ENCODE peak calls at places on chromosomes 11 and 22, in eight cellular contexts. One of them, this sample, is unnamed.
A peak's percentile ranks its signal among the peaks of the same experiment; 100 is the strongest.

GRCh38 chr11:73551697-73552096 is 46.2 kb downstream of the FAM168A start:
- DNase-seq in H1: no peak
- DNase-seq in spleen: no peak
- DNase-seq in tibial nerve: no peak
- DNase-seq in HCT116: no peak
- DNase-seq in IMR-90: no peak
- DNase-seq in CD8-positive, alpha-beta memory T cell: no peak
- DNase-seq in aorta: no peak
- DNase-seq in this sample: no peak

GRCh38 chr22:50141462-50141861 is 29.1 kb upstream of the PANX2 start:
- DNase-seq in tibial nerve: no peak
- DNase-seq in H1: no peak
- DNase-seq in spleen: no peak
- DNase-seq in aorta: peak; percentile 28
- DNase-seq in CD8-positive, alpha-beta memory T cell: no peak
- DNase-seq in HCT116: no peak
- DNase-seq in IMR-90: no peak
- DNase-seq in this sample: no peak

GRCh38 chr11:133793271-133793848 is 52.0 kb downstream of the SPATA19 start:
- DNase-seq in CD8-positive, alpha-beta memory T cell: no peak
- DNase-seq in spleen: no peak
- DNase-seq in aorta: no peak
- DNase-seq in tibial nerve: no peak
- DNase-seq in H1: no peak
- DNase-seq in HCT116: no peak
- DNase-seq in IMR-90: no peak
- DNase-seq in this sample: no peak

GRCh38 chr22:35838849-35839646 is 121.4 kb downstream of the APOL5 start:
- DNase-seq in CD8-positive, alpha-beta memory T cell: no peak
- DNase-seq in tibial nerve: peak; percentile 57
- DNase-seq in H1: no peak
- DNase-seq in IMR-90: peak; percentile 82
- DNase-seq in aorta: no peak
- DNase-seq in HCT116: peak; percentile 24
- DNase-seq in spleen: no peak
- DNase-seq in this sample: no peak

GRCh38 chr11:44065161-44065571 is 904 bp upstream of the ACCS start:
- DNase-seq in IMR-90: no peak
- DNase-seq in CD8-positive, alpha-beta memory T cell: no peak
- DNase-seq in tibial nerve: no peak
- DNase-seq in H1: peak; percentile 17
- DNase-seq in aorta: no peak
- DNase-seq in HCT116: no peak
- DNase-seq in spleen: no peak
- DNase-seq in this sample: no peak

GRCh38 chr11:69959461-69959860 is 118.7 kb upstream of the ANO1 start:
- DNase-seq in CD8-positive, alpha-beta memory T cell: no peak
- DNase-seq in aorta: peak; percentile 61
- DNase-seq in tibial nerve: no peak
- DNase-seq in H1: no peak
- DNase-seq in HCT116: no peak
- DNase-seq in spleen: no peak
- DNase-seq in IMR-90: no peak
- DNase-seq in this sample: no peak

GRCh38 chr11:69467646-69468045 is 13.8 kb upstream of the LINC01488 start:
- DNase-seq in spleen: peak; percentile 47
- DNase-seq in IMR-90: no peak
- DNase-seq in CD8-positive, alpha-beta memory T cell: no peak
- DNase-seq in tibial nerve: no peak
- DNase-seq in aorta: peak; percentile 67
- DNase-seq in H1: no peak
- DNase-seq in HCT116: no peak
- DNase-seq in this sample: no peak

GRCh38 chr22:25070870-25071465 is 118.5 kb downstream of the KIAA1671 start:
- DNase-seq in H1: no peak
- DNase-seq in spleen: no peak
- DNase-seq in tibial nerve: no peak
- DNase-seq in CD8-positive, alpha-beta memory T cell: no peak
- DNase-seq in HCT116: no peak
- DNase-seq in IMR-90: no peak
- DNase-seq in aorta: no peak
- DNase-seq in this sample: no peak

GRCh38 chr11:36211735-36212430 is 77.3 kb downstream of the COMMD9 start:
- DNase-seq in spleen: no peak
- DNase-seq in H1: no peak
- DNase-seq in CD8-positive, alpha-beta memory T cell: no peak
- DNase-seq in HCT116: no peak
- DNase-seq in tibial nerve: no peak
- DNase-seq in IMR-90: no peak
- DNase-seq in aorta: no peak
- DNase-seq in this sample: no peak

GRCh38 chr11:64916040-64916847 is 765 bp downstream of the ATG2A start:
- DNase-seq in spleen: peak; percentile 89
- DNase-seq in tibial nerve: peak; percentile 53
- DNase-seq in IMR-90: peak; percentile 33
- DNase-seq in aorta: peak; percentile 82
- DNase-seq in H1: no peak
- DNase-seq in HCT116: no peak
- DNase-seq in CD8-positive, alpha-beta memory T cell: peak; percentile 70
- DNase-seq in this sample: no peak

GRCh38 chr11:122344281-122344680 is 228.3 kb upstream of the BLID start:
- DNase-seq in spleen: no peak
- DNase-seq in tibial nerve: no peak
- DNase-seq in CD8-positive, alpha-beta memory T cell: no peak
- DNase-seq in H1: no peak
- DNase-seq in IMR-90: peak; percentile 94
- DNase-seq in HCT116: no peak
- DNase-seq in aorta: no peak
- DNase-seq in this sample: no peak

GRCh38 chr22:46626911-46627805 is 7.0 kb downstream of the GRAMD4 start:
- DNase-seq in tibial nerve: no peak
- DNase-seq in CD8-positive, alpha-beta memory T cell: no peak
- DNase-seq in H1: peak; percentile 54
- DNase-seq in IMR-90: no peak
- DNase-seq in HCT116: no peak
- DNase-seq in aorta: no peak
- DNase-seq in spleen: no peak
- DNase-seq in this sample: peak; percentile 64

GRCh38 chr11:115126515-115127208 is 377.6 kb downstream of the CADM1 start:
- DNase-seq in H1: no peak
- DNase-seq in aorta: no peak
- DNase-seq in HCT116: no peak
- DNase-seq in CD8-positive, alpha-beta memory T cell: no peak
- DNase-seq in spleen: no peak
- DNase-seq in IMR-90: no peak
- DNase-seq in tibial nerve: no peak
- DNase-seq in this sample: no peak

GRCh38 chr11:115128226-115128625 is 376.0 kb downstream of the CADM1 start:
- DNase-seq in H1: no peak
- DNase-seq in tibial nerve: no peak
- DNase-seq in spleen: no peak
- DNase-seq in CD8-positive, alpha-beta memory T cell: no peak
- DNase-seq in aorta: no peak
- DNase-seq in IMR-90: no peak
- DNase-seq in HCT116: no peak
- DNase-seq in this sample: no peak

GRCh38 chr11:115129771-115130306 is 374.4 kb downstream of the CADM1 start:
- DNase-seq in CD8-positive, alpha-beta memory T cell: no peak
- DNase-seq in aorta: no peak
- DNase-seq in tibial nerve: no peak
- DNase-seq in spleen: no peak
- DNase-seq in H1: no peak
- DNase-seq in HCT116: no peak
- DNase-seq in IMR-90: no peak
- DNase-seq in this sample: no peak

GRCh38 chr11:115126092-115126491 is 378.1 kb downstream of the CADM1 start:
- DNase-seq in IMR-90: no peak
- DNase-seq in HCT116: no peak
- DNase-seq in spleen: no peak
- DNase-seq in aorta: no peak
- DNase-seq in CD8-positive, alpha-beta memory T cell: no peak
- DNase-seq in H1: no peak
- DNase-seq in tibial nerve: no peak
- DNase-seq in this sample: no peak

GRCh38 chr11:115127790-115128189 is 376.4 kb downstream of the CADM1 start:
- DNase-seq in aorta: no peak
- DNase-seq in tibial nerve: no peak
- DNase-seq in HCT116: no peak
- DNase-seq in spleen: no peak
- DNase-seq in IMR-90: no peak
- DNase-seq in CD8-positive, alpha-beta memory T cell: no peak
- DNase-seq in H1: no peak
- DNase-seq in this sample: no peak
- H3K27ac ChIP-seq in aorta: no peak overlapping the region
- H3K27ac ChIP-seq in tibial nerve: no peak overlapping the region
- H3K27ac ChIP-seq in HCT116: no peak overlapping the region
- H3K27ac ChIP-seq in spleen: no peak overlapping the region
- H3K27ac ChIP-seq in IMR-90: no peak overlapping the region
- H3K27ac ChIP-seq in CD8-positive, alpha-beta memory T cell: no peak overlapping the region
- H3K27ac ChIP-seq in H1: no peak overlapping the region
- H3K27ac ChIP-seq in this sample: no peak overlapping the region

DNA sequence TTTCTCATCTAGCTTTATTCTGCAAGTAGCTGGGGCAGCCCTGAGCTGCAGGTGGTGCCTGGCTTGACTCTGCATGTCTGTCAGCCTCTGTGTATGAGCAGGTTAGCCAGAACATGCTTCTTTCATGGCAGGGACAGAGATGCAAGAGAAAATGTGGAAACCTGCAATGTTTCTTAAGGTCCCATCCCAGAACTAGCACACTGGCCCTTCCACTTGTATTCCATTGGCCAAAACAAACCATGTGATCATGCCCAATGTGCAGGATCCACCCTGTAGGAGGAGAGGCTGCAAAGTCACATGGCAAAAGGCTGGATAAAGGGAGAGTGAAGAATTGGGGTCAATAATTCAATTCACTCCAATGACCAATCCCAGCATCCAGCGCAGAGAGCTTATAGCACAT is 405.5 kb downstream of the MIAT start:
- DNase-seq in HCT116: no peak
- DNase-seq in H1: no peak
- DNase-seq in spleen: no peak
- DNase-seq in aorta: no peak
- DNase-seq in tibial nerve: no peak
- DNase-seq in IMR-90: no peak
- DNase-seq in CD8-positive, alpha-beta memory T cell: no peak
- DNase-seq in this sample: no peak
- H3K27me3 ChIP-seq in HCT116: peaks cover 75% of the 10 kb centered on the region
- H3K27me3 ChIP-seq in H1: no peaks in the 10 kb centered on the region
- H3K27me3 ChIP-seq in spleen: no peaks in the 10 kb centered on the region
- H3K27me3 ChIP-seq in aorta: no peaks in the 10 kb centered on the region
- H3K27me3 ChIP-seq in tibial nerve: no peaks in the 10 kb centered on the region
- H3K27me3 ChIP-seq in IMR-90: peaks cover 41% of the 10 kb centered on the region
- H3K27me3 ChIP-seq in CD8-positive, alpha-beta memory T cell: no peaks in the 10 kb centered on the region
- H3K27me3 ChIP-seq in this sample: no peaks in the 10 kb centered on the region

GRCh38 chr11:45179686-45180085 is 33.2 kb downstream of the PRDM11 start:
- DNase-seq in tibial nerve: no peak
- DNase-seq in aorta: no peak
- DNase-seq in spleen: no peak
- DNase-seq in CD8-positive, alpha-beta memory T cell: no peak
- DNase-seq in HCT116: no peak
- DNase-seq in H1: no peak
- DNase-seq in IMR-90: no peak
- DNase-seq in this sample: no peak

GRCh38 chr11:45182902-45183301 is 36.5 kb downstream of the PRDM11 start:
- DNase-seq in tibial nerve: no peak
- DNase-seq in H1: no peak
- DNase-seq in CD8-positive, alpha-beta memory T cell: no peak
- DNase-seq in HCT116: peak; percentile 19
- DNase-seq in spleen: no peak
- DNase-seq in aorta: peak; percentile 75
- DNase-seq in IMR-90: peak; percentile 19
- DNase-seq in this sample: no peak

GRCh38 chr11:45181595-45182550 is 35.4 kb downstream of the PRDM11 start:
- DNase-seq in IMR-90: no peak
- DNase-seq in tibial nerve: no peak
- DNase-seq in spleen: no peak
- DNase-seq in H1: no peak
- DNase-seq in CD8-positive, alpha-beta memory T cell: no peak
- DNase-seq in HCT116: no peak
- DNase-seq in aorta: peak; percentile 64
- DNase-seq in this sample: no peak

GRCh38 chr11:45180158-45180887 is 33.9 kb downstream of the PRDM11 start:
- DNase-seq in H1: no peak
- DNase-seq in CD8-positive, alpha-beta memory T cell: no peak
- DNase-seq in tibial nerve: no peak
- DNase-seq in IMR-90: no peak
- DNase-seq in aorta: peak; percentile 86
- DNase-seq in spleen: peak; percentile 85
- DNase-seq in HCT116: peak; percentile 16
- DNase-seq in this sample: no peak

DNA sequence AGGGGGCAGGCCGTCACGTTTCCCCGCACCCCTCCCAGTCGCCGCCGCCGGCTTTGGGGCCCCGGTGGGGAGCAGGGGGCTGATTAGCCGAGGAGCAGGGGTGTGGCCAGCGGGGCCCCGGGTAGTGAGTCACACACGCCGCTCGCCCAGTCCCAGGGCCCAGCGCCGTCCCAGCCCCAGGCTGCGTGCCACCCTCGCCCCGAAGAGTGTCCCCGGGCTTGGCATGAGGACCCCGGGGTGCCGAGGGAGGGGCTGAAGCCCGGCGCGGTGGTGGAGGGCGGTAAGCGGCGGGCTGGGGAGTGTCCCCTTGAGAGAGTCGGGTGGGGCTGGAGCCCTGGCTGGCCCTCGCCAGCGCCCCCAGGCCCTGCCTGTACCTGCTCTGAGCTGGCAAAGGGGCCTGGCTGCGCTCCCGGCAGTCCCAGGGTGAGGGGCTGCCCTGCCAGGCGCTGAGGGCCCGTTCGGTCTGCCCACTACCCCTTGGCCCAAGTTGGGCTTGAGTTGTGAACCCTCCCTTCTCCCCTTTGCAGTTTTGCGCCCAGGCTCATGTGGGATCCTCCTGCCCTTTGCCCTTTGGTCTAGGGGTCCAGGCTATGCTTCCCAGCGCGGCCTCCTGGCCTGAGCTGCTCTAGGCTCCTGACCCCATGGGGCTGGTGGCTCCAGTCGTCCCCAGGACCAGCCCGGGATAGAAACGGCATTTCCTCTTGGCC is 34.6 kb downstream of the PRDM11 start:
- DNase-seq in CD8-positive, alpha-beta memory T cell: peak; percentile 65
- DNase-seq in IMR-90: peak; percentile 41
- DNase-seq in HCT116: peak; percentile 31
- DNase-seq in spleen: no peak
- DNase-seq in H1: no peak
- DNase-seq in tibial nerve: peak; percentile 30
- DNase-seq in aorta: peak; percentile 92
- DNase-seq in this sample: no peak
- H3K27ac ChIP-seq in CD8-positive, alpha-beta memory T cell: no peak overlapping the region
- H3K27ac ChIP-seq in IMR-90: peak overlapping the region; percentile 47
- H3K27ac ChIP-seq in HCT116: peak overlapping the region; percentile 82
- H3K27ac ChIP-seq in spleen: peak overlapping the region; percentile 81
- H3K27ac ChIP-seq in H1: no peak overlapping the region
- H3K27ac ChIP-seq in tibial nerve: peak overlapping the region; percentile 90
- H3K27ac ChIP-seq in aorta: peak overlapping the region; percentile 72
- H3K27ac ChIP-seq in this sample: no peak overlapping the region

GRCh38 chr11:94717667-94718066 is 50.5 kb upstream of the AMOTL1 start:
- DNase-seq in IMR-90: no peak
- DNase-seq in spleen: no peak
- DNase-seq in HCT116: no peak
- DNase-seq in tibial nerve: no peak
- DNase-seq in CD8-positive, alpha-beta memory T cell: no peak
- DNase-seq in H1: no peak
- DNase-seq in aorta: no peak
- DNase-seq in this sample: no peak

GRCh38 chr11:94719864-94720263 is 48.3 kb upstream of the AMOTL1 start:
- DNase-seq in spleen: no peak
- DNase-seq in IMR-90: no peak
- DNase-seq in CD8-positive, alpha-beta memory T cell: no peak
- DNase-seq in H1: no peak
- DNase-seq in aorta: no peak
- DNase-seq in HCT116: no peak
- DNase-seq in tibial nerve: no peak
- DNase-seq in this sample: no peak

GRCh38 chr11:94715225-94715624 is 52.9 kb upstream of the AMOTL1 start:
- DNase-seq in tibial nerve: no peak
- DNase-seq in spleen: no peak
- DNase-seq in IMR-90: no peak
- DNase-seq in aorta: no peak
- DNase-seq in CD8-positive, alpha-beta memory T cell: no peak
- DNase-seq in H1: no peak
- DNase-seq in HCT116: no peak
- DNase-seq in this sample: no peak
- H3K27me3 ChIP-seq in tibial nerve: no peaks in the 10 kb centered on the region
- H3K27me3 ChIP-seq in spleen: no peaks in the 10 kb centered on the region
- H3K27me3 ChIP-seq in IMR-90: peaks cover 8% of the 10 kb centered on the region
- H3K27me3 ChIP-seq in aorta: no peaks in the 10 kb centered on the region
- H3K27me3 ChIP-seq in CD8-positive, alpha-beta memory T cell: no peaks in the 10 kb centered on the region
- H3K27me3 ChIP-seq in H1: no peaks in the 10 kb centered on the region
- H3K27me3 ChIP-seq in HCT116: no peaks in the 10 kb centered on the region
- H3K27me3 ChIP-seq in this sample: no peaks in the 10 kb centered on the region